ENCODE peak calls at places on chromosomes 5 and 9, in six cellular contexts. D is globus pallidus, B is heart left ventricle, T is lower leg skin, L is DMS53, Y is brain microvascular endothelial cell. Q is an unnamed sample.

GRCh38 chr5:19208397-19208796 is 779.6 kb downstream of the CDH18 start:
- DNase-seq in Y (no peak), T (no peak), L (no peak), B (no peak), D (no peak), Q (no peak)

GRCh38 chr5:144356489-144356888 is 185.8 kb downstream of the KCTD16 start:
- DNase-seq in D (no peak), L (peak), Y (no peak), B (no peak), T (no peak), Q (no peak)

GRCh38 chr5:115168829-115169391 is 798 bp downstream of the TRIM36 start:
- DNase-seq in L (peak), Y (no peak), T (no peak), D (no peak), B (no peak), Q (no peak)

GRCh38 chr9:21872696-21873095 is 70.3 kb downstream of the MTAP start:
- DNase-seq in L (no peak), Y (no peak), B (no peak), T (no peak), D (no peak), Q (no peak)

GRCh38 chr9:96420468-96421219 is 2.5 kb upstream of the ZNF367 start:
- DNase-seq in B (peak), D (peak), L (peak), T (no peak), Y (peak), Q (peak)

GRCh38 chr5:136006164-136006563 is 22.6 kb upstream of the TGFBI start:
- DNase-seq in T (peak), B (no peak), L (no peak), Y (peak), D (no peak), Q (peak)

GRCh38 chr9:84857224-84857623 is 187.7 kb downstream of the NTRK2 start:
- DNase-seq in T (no peak), D (no peak), B (no peak), L (no peak), Y (no peak), Q (no peak)

GRCh38 chr5:127330116-127330515 is 39.5 kb downstream of the MEGF10 start:
- DNase-seq in Y (no peak), T (no peak), L (no peak), B (no peak), D (no peak), Q (no peak)

GRCh38 chr5:127373858-127374491 is 83.4 kb downstream of the MEGF10 start:
- DNase-seq in Y (no peak), B (no peak), T (no peak), D (no peak), L (peak), Q (no peak)

GRCh38 chr5:97554992-97555981 is 372.2 kb upstream of the RIOK2 start:
- DNase-seq in B (no peak), Y (peak), T (no peak), L (no peak), D (no peak), Q (no peak)

GRCh38 chr5:54867310-54867944 is 118.0 kb downstream of the ESM1 start:
- DNase-seq in D (peak), B (no peak), L (peak), Y (no peak), T (no peak), Q (no peak)

GRCh38 chr9:128945798-128946501 is 1.5 kb downstream of the DOLK start:
- DNase-seq in B (no peak), T (peak), L (no peak), D (no peak), Y (no peak), Q (no peak)

GRCh38 chr5:135212361-135213033 is 178.5 kb upstream of the PITX1 start:
- DNase-seq in B (no peak), D (no peak), T (peak), Y (no peak), L (no peak), Q (peak)